ENCODE peak calls at places on chromosomes 13 and 19, in nine cellular contexts. W is left cardiac atrium; E is kidney glomerular epithelial cell; B is activated effector memory CD4-positive, alpha-beta T cell treated with Interleukin-2 at 50 U/mL for 16 hours; U is effector memory CD4-positive, alpha-beta T cell; A is left lung; Y is CD4-positive, alpha-beta T cell; J is pancreas; S is stimulated activated CD8-positive, alpha-beta memory T cell treated with anti-CD3 and anti-CD28 coated beads, Interleukin-15, amount 100 ng/mL, for 24 hours. D is an unnamed sample.

GRCh38 chr13:91185294-91185863 is 162.1 kb upstream of the MIR17HG start:
- DNase-seq in S (no peak), E (peak; percentile 22), B (no peak), A (no peak), J (no peak), Y (no peak), U (no peak), W (no peak), D (peak; percentile 52)

GRCh38 chr13:75762066-75762937 is 126.2 kb downstream of the LMO7 start:
- DNase-seq in W (no peak), B (no peak), S (no peak), E (no peak), J (no peak), Y (peak; percentile 25), A (no peak), U (no peak), D (no peak)

GRCh38 chr13:71830736-71831135 is 36.3 kb downstream of the DACH1 start:
- DNase-seq in J (no peak), W (no peak), Y (no peak), S (no peak), B (no peak), A (no peak), U (no peak), E (no peak), D (no peak)

GRCh38 chr13:68319384-68319783 is 1089.2 kb upstream of the PCDH9 start:
- DNase-seq in W (no peak), J (no peak), Y (no peak), A (no peak), E (no peak), S (no peak), B (no peak), U (no peak), D (no peak)

GRCh38 chr19:6481541-6482342 is at the start of gene DENND1C:
- DNase-seq in S (no peak), J (no peak), W (no peak), A (peak; percentile 64), B (peak; percentile 65), E (no peak), U (peak; percentile 42), Y (peak; percentile 49), D (peak; percentile 89)

GRCh38 chr19:2250765-2251576 is 1.8 kb downstream of the AMH start:
- DNase-seq in Y (no peak), S (no peak), B (no peak), J (peak; percentile 77), E (no peak), U (no peak), W (peak; percentile 15), A (no peak), D (no peak)

GRCh38 chr13:28401303-28402056 is 93.4 kb downstream of the FLT1 start:
- DNase-seq in E (no peak), S (no peak), Y (no peak), J (no peak), U (no peak), B (no peak), A (no peak), W (no peak), D (no peak)

GRCh38 chr19:15640294-15640903 is at the start of gene CYP4F3:
- DNase-seq in A (peak; percentile 76), E (no peak), U (no peak), Y (no peak), B (no peak), S (no peak), W (peak; percentile 62), J (peak; percentile 86), D (no peak)

GRCh38 chr19:1424182-1424955 is 13.8 kb upstream of the RPS15 start:
- DNase-seq in B (no peak), S (no peak), Y (no peak), U (no peak), A (no peak), W (no peak), E (no peak), J (no peak), D (peak; percentile 39)

GRCh38 chr13:83794627-83795026 is 87.6 kb downstream of the SLITRK1 start:
- DNase-seq in E (no peak), U (no peak), A (no peak), W (no peak), S (no peak), B (no peak), Y (no peak), J (no peak), D (no peak)

GRCh38 chr13:44921931-44922758 is 67.1 kb downstream of the NUFIP1 start:
- DNase-seq in U (no peak), J (no peak), B (no peak), Y (no peak), E (peak; percentile 80), W (peak; percentile 45), S (no peak), A (peak; percentile 60), D (no peak)

GRCh38 chr19:53903055-53903680 is 5.9 kb upstream of the CACNG7 start:
- DNase-seq in J (no peak), U (peak; percentile 20), E (peak; percentile 42), A (no peak), Y (peak; percentile 36), B (no peak), W (no peak), S (no peak), D (peak; percentile 83)

GRCh38 chr13:34076943-34077703 is 259.2 kb downstream of the RFC3 start:
- DNase-seq in W (no peak), U (no peak), B (no peak), J (no peak), E (peak; percentile 22), A (no peak), Y (no peak), S (no peak), D (peak; percentile 68)

D was measured in Karpas-422.